ENCODE peak calls at places on chromosomes 13 and 19, in four cellular contexts. One of them, this sample, is unnamed.

GRCh38 chr19:19956431-19957075 is 55.8 kb downstream of the ZNF93 start:
- DNase-seq in fibroblast of lung: no peak
- DNase-seq in choroid plexus epithelial cell: no peak
- DNase-seq in tibial nerve: no peak
- DNase-seq in this sample: no peak

GRCh38 chr13:94660695-94661324 is 51.5 kb downstream of the SOX21 start:
- DNase-seq in tibial nerve: no peak
- DNase-seq in fibroblast of lung: peak
- DNase-seq in choroid plexus epithelial cell: peak
- DNase-seq in this sample: peak

GRCh38 chr13:31638577-31638976 is 100.7 kb upstream of the RXFP2 start:
- DNase-seq in choroid plexus epithelial cell: peak
- DNase-seq in fibroblast of lung: peak
- DNase-seq in tibial nerve: no peak
- DNase-seq in this sample: peak

GRCh38 chr13:97344250-97345175 is 89.5 kb upstream of the RAP2A start:
- DNase-seq in choroid plexus epithelial cell: peak
- DNase-seq in fibroblast of lung: peak
- DNase-seq in tibial nerve: peak
- DNase-seq in this sample: peak

GRCh38 chr19:55484571-55485438 is at the start of gene NAT14:
- DNase-seq in tibial nerve: no peak
- DNase-seq in choroid plexus epithelial cell: peak
- DNase-seq in fibroblast of lung: peak
- DNase-seq in this sample: peak

GRCh38 chr13:78764665-78765064 is 105.7 kb upstream of the OBI1 start:
- DNase-seq in choroid plexus epithelial cell: no peak
- DNase-seq in tibial nerve: no peak
- DNase-seq in fibroblast of lung: no peak
- DNase-seq in this sample: no peak

GRCh38 chr19:36009220-36009619 is 607 bp upstream of the SYNE4 start:
- DNase-seq in tibial nerve: peak
- DNase-seq in fibroblast of lung: peak
- DNase-seq in choroid plexus epithelial cell: peak
- DNase-seq in this sample: peak

GRCh38 chr13:101707659-101708058 is 255.2 kb downstream of the ITGBL1 start:
- DNase-seq in tibial nerve: no peak
- DNase-seq in choroid plexus epithelial cell: no peak
- DNase-seq in fibroblast of lung: no peak
- DNase-seq in this sample: no peak

GRCh38 chr19:32914879-32915278 is 45.3 kb upstream of the SLC7A9 start:
- DNase-seq in choroid plexus epithelial cell: no peak
- DNase-seq in fibroblast of lung: no peak
- DNase-seq in tibial nerve: no peak
- DNase-seq in this sample: no peak

GRCh38 chr19:8525401-8525684 is 11.4 kb upstream of the ZNF414 start:
- DNase-seq in tibial nerve: no peak
- DNase-seq in fibroblast of lung: no peak
- DNase-seq in choroid plexus epithelial cell: no peak
- DNase-seq in this sample: no peak

GRCh38 chr13:23668557-23668956 is 98.3 kb downstream of the TNFRSF19 start:
- DNase-seq in fibroblast of lung: no peak
- DNase-seq in tibial nerve: no peak
- DNase-seq in choroid plexus epithelial cell: no peak
- DNase-seq in this sample: no peak

GRCh38 chr13:23673867-23674605 is 103.8 kb downstream of the TNFRSF19 start:
- DNase-seq in choroid plexus epithelial cell: no peak
- DNase-seq in fibroblast of lung: no peak
- DNase-seq in tibial nerve: no peak
- DNase-seq in this sample: no peak

GRCh38 chr13:75691183-75691582 is 55.1 kb downstream of the LMO7 start:
- DNase-seq in fibroblast of lung: no peak
- DNase-seq in tibial nerve: no peak
- DNase-seq in choroid plexus epithelial cell: no peak
- DNase-seq in this sample: peak

GRCh38 chr13:35388456-35388855 is 88.0 kb downstream of the MAB21L1 start:
- DNase-seq in fibroblast of lung: no peak
- DNase-seq in tibial nerve: no peak
- DNase-seq in choroid plexus epithelial cell: peak
- DNase-seq in this sample: peak
- H3K4me3 ChIP-seq in fibroblast of lung: peak
- H3K4me3 ChIP-seq in tibial nerve: no peak
- H3K4me3 ChIP-seq in choroid plexus epithelial cell: no peak
- H3K4me3 ChIP-seq in this sample: no peak

DNA sequence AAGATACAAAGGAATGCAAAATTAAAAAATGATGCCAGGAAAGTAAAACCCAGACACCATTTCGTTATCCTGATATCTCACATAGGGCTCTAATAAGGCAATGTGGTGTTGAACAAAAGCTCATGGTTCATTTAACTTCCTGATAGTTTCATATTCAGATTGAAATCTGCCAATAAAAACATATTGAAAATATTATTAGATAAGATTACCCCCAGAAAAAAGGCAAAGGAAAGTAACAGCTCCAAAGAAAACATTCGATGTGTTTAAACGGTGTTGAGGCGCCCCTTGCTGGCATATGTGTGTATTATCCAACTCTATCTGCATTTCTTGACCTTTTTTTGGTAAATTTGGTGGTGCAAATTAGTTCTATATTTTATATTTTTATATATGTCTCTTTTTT is 75.9 kb downstream of the ESD start:
- DNase-seq in tibial nerve: peak
- DNase-seq in choroid plexus epithelial cell: peak
- DNase-seq in fibroblast of lung: peak
- DNase-seq in this sample: peak
- TF ChIP-seq CTCF in tibial nerve: peak
- TF ChIP-seq CTCF in choroid plexus epithelial cell: peak
- TF ChIP-seq CTCF in fibroblast of lung: peak
- TF ChIP-seq CTCF in this sample: peak

GRCh38 chr19:42064432-42064831 is 5.6 kb downstream of the GRIK5 start:
- DNase-seq in choroid plexus epithelial cell: no peak
- DNase-seq in fibroblast of lung: no peak
- DNase-seq in tibial nerve: no peak
- DNase-seq in this sample: no peak
- H3K4me3 ChIP-seq in choroid plexus epithelial cell: no peak
- H3K4me3 ChIP-seq in fibroblast of lung: no peak
- H3K4me3 ChIP-seq in tibial nerve: no peak
- H3K4me3 ChIP-seq in this sample: no peak

DNA sequence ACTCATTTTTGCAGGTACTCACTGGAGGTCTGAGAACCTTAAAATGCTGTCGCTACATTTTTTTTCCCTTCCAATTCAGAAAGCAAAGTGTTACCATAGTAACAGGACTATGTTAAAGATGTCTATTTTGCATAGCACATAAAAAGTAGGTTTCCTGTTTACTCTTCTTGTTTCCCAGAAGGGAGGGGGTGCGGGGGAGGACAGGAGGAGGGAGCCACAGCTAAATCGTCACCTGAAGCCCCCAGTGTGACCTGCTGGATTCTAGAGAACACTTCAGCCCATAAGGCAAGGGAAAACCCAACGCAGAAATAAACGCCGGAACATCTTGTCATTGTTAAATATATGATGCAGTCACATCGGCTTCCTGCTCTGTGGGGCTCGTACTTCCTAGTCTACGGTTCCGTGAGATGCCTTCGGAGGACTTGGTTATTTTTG is 44.6 kb downstream of the EFNB2 start:
- DNase-seq in tibial nerve: no peak
- DNase-seq in choroid plexus epithelial cell: no peak
- DNase-seq in fibroblast of lung: no peak
- DNase-seq in this sample: no peak
- TF ChIP-seq CTCF in tibial nerve: no peak
- TF ChIP-seq CTCF in choroid plexus epithelial cell: no peak
- TF ChIP-seq CTCF in fibroblast of lung: no peak
- TF ChIP-seq CTCF in this sample: no peak

GRCh38 chr13:85985791-85986190 is 186.6 kb upstream of the SLITRK6 start:
- DNase-seq in tibial nerve: no peak
- DNase-seq in choroid plexus epithelial cell: peak
- DNase-seq in fibroblast of lung: peak
- DNase-seq in this sample: peak

GRCh38 chr13:85995788-85996418 is 196.7 kb upstream of the SLITRK6 start:
- DNase-seq in tibial nerve: no peak
- DNase-seq in fibroblast of lung: no peak
- DNase-seq in choroid plexus epithelial cell: no peak
- DNase-seq in this sample: no peak

GRCh38 chr13:85993567-85993966 is 194.3 kb upstream of the SLITRK6 start:
- DNase-seq in tibial nerve: no peak
- DNase-seq in choroid plexus epithelial cell: no peak
- DNase-seq in fibroblast of lung: no peak
- DNase-seq in this sample: no peak

DNA sequence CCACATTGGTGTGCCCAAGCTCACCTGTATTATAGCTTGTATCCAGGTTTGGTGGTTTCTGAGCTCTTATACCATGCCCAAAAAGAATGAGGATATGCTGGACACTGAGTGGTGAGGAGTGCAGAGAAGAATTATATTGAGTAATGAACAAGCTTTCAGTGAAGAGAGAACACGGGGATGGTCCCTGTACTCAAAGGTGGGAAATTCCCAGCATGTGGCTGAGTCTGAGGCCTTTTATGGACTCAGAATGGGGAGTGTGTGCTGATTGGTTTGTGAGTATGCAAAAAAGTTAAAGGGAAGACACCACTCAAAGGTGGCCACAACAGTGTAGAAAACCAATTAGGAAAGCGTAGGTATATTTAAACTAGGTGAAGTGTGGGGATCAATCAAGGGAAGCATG is 191.2 kb upstream of the SLITRK6 start:
- DNase-seq in choroid plexus epithelial cell: no peak
- DNase-seq in tibial nerve: no peak
- DNase-seq in fibroblast of lung: no peak
- DNase-seq in this sample: no peak
- H3K4me3 ChIP-seq in choroid plexus epithelial cell: no peak
- H3K4me3 ChIP-seq in tibial nerve: no peak
- H3K4me3 ChIP-seq in fibroblast of lung: no peak
- H3K4me3 ChIP-seq in this sample: no peak

DNA sequence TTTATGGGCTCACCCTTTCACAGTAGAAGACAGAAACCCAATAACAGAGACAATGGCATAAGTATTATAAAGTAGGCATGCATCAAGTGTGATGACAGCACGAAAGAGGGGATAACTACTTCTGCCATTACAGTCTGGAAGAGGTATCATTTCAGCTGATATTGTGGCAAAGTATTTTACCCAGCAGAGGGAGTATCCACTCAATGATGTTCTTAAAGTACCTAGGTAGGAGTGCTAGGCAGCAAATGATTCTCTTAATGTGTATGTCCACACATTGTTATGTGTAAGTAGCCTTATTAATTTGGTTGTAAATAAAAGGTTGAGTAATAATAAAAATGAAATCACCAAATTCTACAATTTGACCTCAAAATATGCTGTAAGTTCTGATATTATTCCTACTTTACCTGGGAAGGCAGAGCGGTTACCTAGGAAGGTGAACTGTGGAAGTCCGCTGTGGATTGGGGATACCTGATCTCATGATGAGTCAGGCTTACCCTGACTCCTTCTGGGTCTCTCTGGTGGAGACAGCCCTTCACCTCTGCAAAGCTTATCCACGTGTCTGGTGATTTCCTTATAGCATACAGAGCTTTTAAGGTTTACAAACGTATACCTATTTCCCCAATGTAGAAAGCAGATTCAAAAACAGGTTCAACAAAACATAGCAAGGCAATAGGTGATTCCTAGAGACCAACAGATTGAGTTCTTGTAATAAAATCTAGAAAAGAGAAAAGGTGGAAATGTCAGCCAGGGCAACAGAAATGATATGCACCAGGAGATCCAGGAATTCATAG is 4.0 kb upstream of the UBAC2 start:
- DNase-seq in tibial nerve: no peak
- DNase-seq in choroid plexus epithelial cell: peak
- DNase-seq in fibroblast of lung: no peak
- DNase-seq in this sample: no peak
- TF ChIP-seq CTCF in tibial nerve: no peak
- TF ChIP-seq CTCF in choroid plexus epithelial cell: peak
- TF ChIP-seq CTCF in fibroblast of lung: no peak
- TF ChIP-seq CTCF in this sample: no peak

DNA sequence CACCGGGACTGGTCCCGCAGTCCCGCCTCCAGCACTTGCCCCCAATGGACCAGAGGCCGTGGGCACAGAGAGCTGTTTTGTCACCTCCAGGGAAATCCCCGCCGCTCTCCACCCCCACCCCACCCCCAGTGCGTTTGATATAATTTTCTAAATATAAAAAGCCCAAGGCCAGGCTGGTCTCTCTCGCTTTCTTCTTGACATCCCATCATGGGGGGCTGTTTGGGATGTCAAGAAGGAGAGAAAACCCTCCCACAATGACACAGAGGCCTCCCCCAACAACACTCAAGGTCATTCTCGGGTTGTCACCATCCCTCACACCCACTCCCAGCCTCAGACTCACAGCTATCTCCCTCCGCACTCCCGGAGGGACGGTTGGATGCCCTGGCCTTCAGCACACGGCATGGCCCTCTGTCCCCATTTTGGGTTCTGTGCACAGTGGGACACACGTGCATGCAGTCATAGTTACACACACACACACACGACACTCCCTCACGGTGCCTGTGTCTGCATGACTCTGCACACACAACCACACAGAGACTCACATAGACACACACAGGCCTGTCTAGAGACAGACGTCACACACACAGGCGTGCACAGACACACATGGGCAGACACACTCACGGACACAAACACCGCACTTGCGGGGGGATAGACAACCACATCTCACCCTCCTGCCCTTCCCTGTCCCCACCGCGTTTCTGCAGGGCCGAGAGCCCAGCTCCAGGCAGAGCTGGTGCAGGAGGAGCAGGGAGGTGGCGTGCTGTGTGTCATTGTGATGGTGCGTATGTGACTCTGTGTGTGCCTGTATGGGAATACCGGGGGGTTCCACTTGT is 4.8 kb upstream of the NFIC start:
- DNase-seq in choroid plexus epithelial cell: no peak
- DNase-seq in tibial nerve: no peak
- DNase-seq in fibroblast of lung: no peak
- DNase-seq in this sample: no peak
- H3K4me3 ChIP-seq in choroid plexus epithelial cell: peak
- H3K4me3 ChIP-seq in tibial nerve: peak
- H3K4me3 ChIP-seq in fibroblast of lung: peak
- H3K4me3 ChIP-seq in this sample: peak

GRCh38 chr19:54298357-54299125 is 14.4 kb downstream of the LILRA5 start:
- DNase-seq in choroid plexus epithelial cell: no peak
- DNase-seq in tibial nerve: no peak
- DNase-seq in fibroblast of lung: no peak
- DNase-seq in this sample: no peak

GRCh38 chr19:54294539-54294938 is 13.6 kb upstream of the LILRB2 start:
- DNase-seq in choroid plexus epithelial cell: no peak
- DNase-seq in tibial nerve: no peak
- DNase-seq in fibroblast of lung: no peak
- DNase-seq in this sample: no peak

GRCh38 chr19:54299126-54299498 is 13.9 kb downstream of the LILRA5 start:
- DNase-seq in choroid plexus epithelial cell: no peak
- DNase-seq in fibroblast of lung: no peak
- DNase-seq in tibial nerve: no peak
- DNase-seq in this sample: no peak

GRCh38 chr19:54299515-54299914 is 13.5 kb downstream of the LILRA5 start:
- DNase-seq in choroid plexus epithelial cell: no peak
- DNase-seq in tibial nerve: no peak
- DNase-seq in fibroblast of lung: no peak
- DNase-seq in this sample: no peak

GRCh38 chr19:54297759-54298305 is 15.1 kb downstream of the LILRA5 start:
- DNase-seq in tibial nerve: no peak
- DNase-seq in fibroblast of lung: no peak
- DNase-seq in choroid plexus epithelial cell: peak
- DNase-seq in this sample: no peak
- TF ChIP-seq CTCF in tibial nerve: no peak
- TF ChIP-seq CTCF in fibroblast of lung: no peak
- TF ChIP-seq CTCF in choroid plexus epithelial cell: peak
- TF ChIP-seq CTCF in this sample: no peak

This sample was measured in cardiac fibroblast.